ENCODE peak calls at places on chromosomes 7 and 10, in eight cellular contexts. One of them, this sample, is unnamed.

GRCh38 chr10:60662917-60663614 is 115.2 kb upstream of the CDK1 start:
- DNase-seq in lower lobe of right lung: no peak
- DNase-seq in GM12878: no peak
- DNase-seq in lung: no peak
- DNase-seq in right cardiac atrium: no peak
- DNase-seq in GM23248: peak; percentile 23
- DNase-seq in prostate gland: no peak
- DNase-seq in aorta: no peak
- DNase-seq in this sample: no peak

GRCh38 chr10:71933651-71934050 is 30.5 kb upstream of the CHST3 start:
- DNase-seq in GM23248: no peak
- DNase-seq in right cardiac atrium: no peak
- DNase-seq in aorta: no peak
- DNase-seq in GM12878: no peak
- DNase-seq in lung: no peak
- DNase-seq in lower lobe of right lung: no peak
- DNase-seq in prostate gland: no peak
- DNase-seq in this sample: no peak

GRCh38 chr7:50634378-50634777 is 69.2 kb upstream of the DDC start:
- DNase-seq in right cardiac atrium: no peak
- DNase-seq in GM12878: no peak
- DNase-seq in lung: no peak
- DNase-seq in prostate gland: no peak
- DNase-seq in GM23248: no peak
- DNase-seq in lower lobe of right lung: no peak
- DNase-seq in aorta: no peak
- DNase-seq in this sample: no peak

GRCh38 chr10:110387983-110388681 is 83.4 kb upstream of the SMNDC1 start:
- DNase-seq in right cardiac atrium: no peak
- DNase-seq in lung: no peak
- DNase-seq in aorta: no peak
- DNase-seq in lower lobe of right lung: no peak
- DNase-seq in GM12878: peak; percentile 83
- DNase-seq in GM23248: no peak
- DNase-seq in prostate gland: no peak
- DNase-seq in this sample: no peak

GRCh38 chr7:156167987-156168386 is 355.7 kb upstream of the SHH start:
- DNase-seq in lung: no peak
- DNase-seq in GM23248: no peak
- DNase-seq in GM12878: no peak
- DNase-seq in prostate gland: no peak
- DNase-seq in right cardiac atrium: no peak
- DNase-seq in lower lobe of right lung: no peak
- DNase-seq in aorta: no peak
- DNase-seq in this sample: no peak

GRCh38 chr10:90418869-90419652 is 438.8 kb downstream of the HTR7 start:
- DNase-seq in GM23248: no peak
- DNase-seq in lower lobe of right lung: no peak
- DNase-seq in lung: no peak
- DNase-seq in aorta: no peak
- DNase-seq in right cardiac atrium: no peak
- DNase-seq in prostate gland: no peak
- DNase-seq in GM12878: no peak
- DNase-seq in this sample: no peak

GRCh38 chr10:75165684-75166622 is 44.6 kb upstream of the VDAC2 start:
- DNase-seq in lung: no peak
- DNase-seq in aorta: no peak
- DNase-seq in prostate gland: no peak
- DNase-seq in right cardiac atrium: no peak
- DNase-seq in GM23248: no peak
- DNase-seq in lower lobe of right lung: no peak
- DNase-seq in GM12878: peak; percentile 62
- DNase-seq in this sample: no peak

GRCh38 chr7:80542398-80542797 is 30.5 kb upstream of the GNAT3 start:
- DNase-seq in aorta: no peak
- DNase-seq in prostate gland: no peak
- DNase-seq in GM12878: no peak
- DNase-seq in lung: no peak
- DNase-seq in right cardiac atrium: no peak
- DNase-seq in lower lobe of right lung: no peak
- DNase-seq in GM23248: peak; percentile 93
- DNase-seq in this sample: no peak

GRCh38 chr7:36301914-36302771 is 87.5 kb upstream of the ANLN start:
- DNase-seq in GM23248: no peak
- DNase-seq in GM12878: no peak
- DNase-seq in aorta: no peak
- DNase-seq in lower lobe of right lung: no peak
- DNase-seq in right cardiac atrium: no peak
- DNase-seq in lung: no peak
- DNase-seq in prostate gland: no peak
- DNase-seq in this sample: no peak

GRCh38 chr7:20785211-20786048 is 1.3 kb downstream of the SP8 start:
- DNase-seq in GM12878: no peak
- DNase-seq in prostate gland: peak; percentile 43
- DNase-seq in GM23248: peak; percentile 47
- DNase-seq in lower lobe of right lung: no peak
- DNase-seq in right cardiac atrium: no peak
- DNase-seq in lung: no peak
- DNase-seq in aorta: no peak
- DNase-seq in this sample: peak; percentile 37

GRCh38 chr10:95755511-95756004 is 405 bp upstream of the ENTPD1 start:
- DNase-seq in lower lobe of right lung: peak; percentile 65
- DNase-seq in prostate gland: no peak
- DNase-seq in aorta: peak; percentile 73
- DNase-seq in GM23248: no peak
- DNase-seq in right cardiac atrium: no peak
- DNase-seq in lung: peak; percentile 52
- DNase-seq in GM12878: peak; percentile 90
- DNase-seq in this sample: peak; percentile 29

GRCh38 chr7:25389489-25390106 is 161.3 kb upstream of the NPVF start:
- DNase-seq in prostate gland: no peak
- DNase-seq in GM23248: peak; percentile 68
- DNase-seq in GM12878: peak; percentile 2
- DNase-seq in lower lobe of right lung: no peak
- DNase-seq in lung: no peak
- DNase-seq in aorta: no peak
- DNase-seq in right cardiac atrium: no peak
- DNase-seq in this sample: no peak

GRCh38 chr10:56319386-56319785 is 41.7 kb downstream of the ZWINT start:
- DNase-seq in GM12878: peak; percentile 57
- DNase-seq in aorta: no peak
- DNase-seq in prostate gland: no peak
- DNase-seq in right cardiac atrium: no peak
- DNase-seq in lower lobe of right lung: no peak
- DNase-seq in GM23248: no peak
- DNase-seq in lung: no peak
- DNase-seq in this sample: no peak

GRCh38 chr7:76409537-76409936 is at the start of gene SSC4D:
- DNase-seq in GM23248: no peak
- DNase-seq in right cardiac atrium: no peak
- DNase-seq in lower lobe of right lung: no peak
- DNase-seq in GM12878: no peak
- DNase-seq in lung: no peak
- DNase-seq in aorta: no peak
- DNase-seq in prostate gland: no peak
- DNase-seq in this sample: peak; percentile 74

GRCh38 chr10:92440578-92440977 is 133.3 kb downstream of the IDE start:
- DNase-seq in lung: no peak
- DNase-seq in lower lobe of right lung: no peak
- DNase-seq in right cardiac atrium: no peak
- DNase-seq in GM12878: no peak
- DNase-seq in prostate gland: no peak
- DNase-seq in GM23248: no peak
- DNase-seq in aorta: no peak
- DNase-seq in this sample: no peak

GRCh38 chr10:35079763-35080162 is 10.4 kb downstream of the CUL2 start:
- DNase-seq in lower lobe of right lung: no peak
- DNase-seq in GM12878: no peak
- DNase-seq in right cardiac atrium: no peak
- DNase-seq in aorta: no peak
- DNase-seq in lung: no peak
- DNase-seq in prostate gland: no peak
- DNase-seq in GM23248: peak; percentile 96
- DNase-seq in this sample: no peak

GRCh38 chr7:2271273-2272026 is 29.4 kb downstream of the NUDT1 start:
- DNase-seq in right cardiac atrium: peak; percentile 46
- DNase-seq in lung: no peak
- DNase-seq in aorta: no peak
- DNase-seq in lower lobe of right lung: no peak
- DNase-seq in GM23248: no peak
- DNase-seq in prostate gland: no peak
- DNase-seq in GM12878: no peak
- DNase-seq in this sample: no peak

GRCh38 chr7:2272031-2272430 is 30.0 kb downstream of the NUDT1 start:
- DNase-seq in right cardiac atrium: no peak
- DNase-seq in lower lobe of right lung: no peak
- DNase-seq in GM23248: no peak
- DNase-seq in lung: no peak
- DNase-seq in aorta: no peak
- DNase-seq in prostate gland: no peak
- DNase-seq in GM12878: no peak
- DNase-seq in this sample: no peak

GRCh38 chr7:2270495-2270894 is 28.5 kb downstream of the NUDT1 start:
- DNase-seq in GM12878: no peak
- DNase-seq in aorta: no peak
- DNase-seq in right cardiac atrium: no peak
- DNase-seq in lower lobe of right lung: no peak
- DNase-seq in lung: no peak
- DNase-seq in GM23248: no peak
- DNase-seq in prostate gland: no peak
- DNase-seq in this sample: no peak

GRCh38 chr7:2266911-2267310 is 24.9 kb downstream of the NUDT1 start:
- DNase-seq in right cardiac atrium: no peak
- DNase-seq in lung: no peak
- DNase-seq in GM23248: peak; percentile 64
- DNase-seq in aorta: no peak
- DNase-seq in prostate gland: no peak
- DNase-seq in lower lobe of right lung: no peak
- DNase-seq in GM12878: no peak
- DNase-seq in this sample: no peak

DNA sequence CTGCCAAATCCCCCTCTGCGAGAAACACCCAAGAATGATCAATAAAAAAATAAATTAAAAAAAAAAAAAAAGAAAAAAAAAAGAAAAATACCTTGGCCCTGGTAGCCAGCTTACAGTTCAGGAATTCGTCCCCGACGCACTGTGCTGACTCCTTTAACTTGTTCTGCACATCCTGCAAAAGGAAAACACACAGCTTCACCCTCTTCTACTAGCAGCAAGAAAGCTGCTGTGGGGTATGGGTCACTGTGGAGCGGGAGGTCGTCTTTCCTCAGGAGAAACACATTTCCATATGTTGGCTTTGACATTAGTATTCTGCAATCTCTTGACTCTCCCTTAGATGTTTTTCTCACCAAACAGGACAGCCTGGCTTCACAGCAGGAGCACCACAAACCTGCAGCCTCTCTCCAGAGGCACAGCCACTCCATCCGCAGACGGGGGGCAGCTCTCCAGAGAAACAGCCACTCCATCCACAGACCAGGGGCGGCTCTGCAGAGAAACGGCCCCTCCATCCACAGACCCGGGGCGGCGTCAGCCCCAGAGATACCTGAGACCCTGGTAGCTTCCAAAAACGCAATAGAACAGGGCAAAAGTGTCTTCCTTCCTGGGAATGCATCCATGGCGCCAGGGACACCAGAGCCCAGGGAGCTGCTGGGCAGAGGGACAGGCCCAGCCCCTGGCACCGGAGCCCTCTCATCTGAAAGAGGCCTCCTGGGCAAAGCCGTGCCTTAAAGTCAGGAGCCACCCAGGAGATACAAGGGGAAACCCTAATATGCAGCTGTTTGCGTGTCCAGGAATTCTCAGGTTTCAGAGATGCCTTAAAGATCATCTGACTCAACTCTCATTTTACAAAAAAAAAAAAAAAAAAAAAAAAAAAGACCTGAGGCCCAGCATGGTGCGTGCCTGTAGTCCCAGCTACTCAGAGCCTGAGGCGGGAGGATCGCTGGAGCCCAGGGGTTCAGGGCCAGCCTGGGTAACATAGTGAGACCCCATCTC is 27.7 kb downstream of the NUDT1 start:
- DNase-seq in lung: no peak
- DNase-seq in aorta: no peak
- DNase-seq in GM12878: no peak
- DNase-seq in right cardiac atrium: no peak
- DNase-seq in GM23248: peak; percentile 46
- DNase-seq in lower lobe of right lung: no peak
- DNase-seq in prostate gland: no peak
- DNase-seq in this sample: no peak
- H3K27ac ChIP-seq in lung: no peak overlapping the region
- H3K27ac ChIP-seq in aorta: no peak overlapping the region
- H3K27ac ChIP-seq in GM12878: no peak overlapping the region
- H3K27ac ChIP-seq in right cardiac atrium: no peak overlapping the region
- H3K27ac ChIP-seq in GM23248: no peak overlapping the region
- H3K27ac ChIP-seq in lower lobe of right lung: no peak overlapping the region
- H3K27ac ChIP-seq in prostate gland: no peak overlapping the region
- H3K27ac ChIP-seq in this sample: no peak overlapping the region

GRCh38 chr10:78758176-78758575 is 310.6 kb upstream of the ZMIZ1 start:
- DNase-seq in lung: no peak
- DNase-seq in right cardiac atrium: no peak
- DNase-seq in aorta: no peak
- DNase-seq in GM12878: no peak
- DNase-seq in GM23248: no peak
- DNase-seq in prostate gland: no peak
- DNase-seq in lower lobe of right lung: no peak
- DNase-seq in this sample: no peak
- H3K27ac ChIP-seq in lung: no peak overlapping the region
- H3K27ac ChIP-seq in right cardiac atrium: no peak overlapping the region
- H3K27ac ChIP-seq in aorta: no peak overlapping the region
- H3K27ac ChIP-seq in GM12878: no peak overlapping the region
- H3K27ac ChIP-seq in GM23248: peak overlapping the region; percentile 98
- H3K27ac ChIP-seq in prostate gland: no peak overlapping the region
- H3K27ac ChIP-seq in lower lobe of right lung: no peak overlapping the region
- H3K27ac ChIP-seq in this sample: no peak overlapping the region

GRCh38 chr10:6737758-6738463 is 157.8 kb upstream of the PRKCQ start:
- DNase-seq in lower lobe of right lung: no peak
- DNase-seq in aorta: no peak
- DNase-seq in GM12878: no peak
- DNase-seq in lung: no peak
- DNase-seq in prostate gland: no peak
- DNase-seq in GM23248: peak; percentile 68
- DNase-seq in right cardiac atrium: no peak
- DNase-seq in this sample: peak; percentile 23
- H3K27ac ChIP-seq in lower lobe of right lung: no peak overlapping the region
- H3K27ac ChIP-seq in aorta: no peak overlapping the region
- H3K27ac ChIP-seq in GM12878: no peak overlapping the region
- H3K27ac ChIP-seq in lung: no peak overlapping the region
- H3K27ac ChIP-seq in prostate gland: no peak overlapping the region
- H3K27ac ChIP-seq in GM23248: no peak overlapping the region
- H3K27ac ChIP-seq in right cardiac atrium: no peak overlapping the region
- H3K27ac ChIP-seq in this sample: no peak overlapping the region

DNA sequence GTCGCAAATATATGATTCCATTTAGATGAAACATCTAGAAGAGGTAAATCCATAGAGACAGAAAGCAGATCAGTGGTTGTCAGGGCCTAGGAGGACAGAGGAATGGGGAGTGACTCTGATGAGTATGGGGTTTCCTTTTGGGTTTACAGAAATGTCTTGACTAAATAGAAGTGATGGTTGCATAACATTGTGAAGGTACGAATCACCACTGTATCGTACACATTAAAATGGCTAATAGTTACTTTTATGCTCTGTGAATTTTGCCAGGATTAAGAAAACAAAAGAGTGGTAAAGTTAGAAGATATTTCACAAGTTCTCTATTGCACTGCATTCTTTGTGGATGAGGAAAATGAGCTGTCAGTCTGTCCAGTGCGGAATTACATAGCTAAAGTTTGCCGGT is 407.4 kb downstream of the KCNMA1 start:
- DNase-seq in lung: no peak
- DNase-seq in GM23248: peak; percentile 74
- DNase-seq in right cardiac atrium: no peak
- DNase-seq in GM12878: no peak
- DNase-seq in lower lobe of right lung: no peak
- DNase-seq in aorta: no peak
- DNase-seq in prostate gland: no peak
- DNase-seq in this sample: no peak
- H3K27ac ChIP-seq in lung: no peak overlapping the region
- H3K27ac ChIP-seq in GM23248: peak overlapping the region; percentile 67
- H3K27ac ChIP-seq in right cardiac atrium: no peak overlapping the region
- H3K27ac ChIP-seq in GM12878: no peak overlapping the region
- H3K27ac ChIP-seq in lower lobe of right lung: no peak overlapping the region
- H3K27ac ChIP-seq in aorta: no peak overlapping the region
- H3K27ac ChIP-seq in prostate gland: no peak overlapping the region
- H3K27ac ChIP-seq in this sample: no peak overlapping the region

This sample was measured in thyroid gland.